ENCODE peak calls at places on chromosomes 5 and 9, in nine cellular contexts. C is heart left ventricle; X is HepG2; Z is cardiac muscle cell; M is A549; Q is CD8-positive, alpha-beta T cell; L is MM.1S; V is coronary artery; T is kidney. O is an unnamed sample.

GRCh38 chr5:142611154-142611553 is 74.7 kb downstream of the FGF1 start:
- DNase-seq in C (peak; percentile 72), X (peak; percentile 48), Z (peak; percentile 70), M (peak; percentile 68), Q (peak; percentile 52), L (peak; percentile 58), V (peak; percentile 83), T (no peak), O (peak; percentile 64)

GRCh38 chr9:18786936-18787658 is 245.9 kb downstream of the SAXO1 start:
- DNase-seq in C (no peak), X (no peak), Z (no peak), M (no peak), Q (no peak), L (no peak), V (no peak), T (no peak), O (no peak)

GRCh38 chr9:18215626-18216025 is 258.3 kb upstream of the ADAMTSL1 start:
- DNase-seq in C (no peak), X (no peak), Z (no peak), M (no peak), Q (no peak), L (no peak), V (no peak), T (no peak), O (no peak)

GRCh38 chr5:61010759-61011460 is 65.9 kb downstream of the NDUFAF2 start:
- DNase-seq in C (no peak), X (peak; percentile 8), Z (no peak), M (peak; percentile 14), Q (no peak), L (no peak), V (no peak), T (no peak), O (no peak)

GRCh38 chr5:57478826-57479225 is 3.8 kb downstream of the ACTBL2 start:
- DNase-seq in C (no peak), X (no peak), Z (no peak), M (no peak), Q (no peak), L (no peak), V (no peak), T (no peak), O (no peak)

GRCh38 chr9:112145886-112146285 is 29.2 kb downstream of the SUSD1 start:
- DNase-seq in C (no peak), X (no peak), Z (no peak), M (no peak), Q (no peak), L (no peak), V (no peak), T (no peak), O (no peak)

GRCh38 chr9:89969881-89970639 is 365.2 kb downstream of the GADD45G start:
- DNase-seq in C (no peak), X (no peak), Z (no peak), M (no peak), Q (no peak), L (no peak), V (no peak), T (no peak), O (peak; percentile 54)

GRCh38 chr5:59745422-59745863 is 148.1 kb downstream of the PDE4D start:
- DNase-seq in C (peak; percentile 28), X (no peak), Z (no peak), M (peak; percentile 38), Q (no peak), L (no peak), V (peak; percentile 81), T (no peak), O (no peak)

GRCh38 chr9:72843525-72844439 is 109.1 kb downstream of the ALDH1A1 start:
- DNase-seq in C (no peak), X (peak; percentile 74), Z (no peak), M (peak; percentile 47), Q (no peak), L (peak; percentile 56), V (no peak), T (no peak), O (no peak)

DNA sequence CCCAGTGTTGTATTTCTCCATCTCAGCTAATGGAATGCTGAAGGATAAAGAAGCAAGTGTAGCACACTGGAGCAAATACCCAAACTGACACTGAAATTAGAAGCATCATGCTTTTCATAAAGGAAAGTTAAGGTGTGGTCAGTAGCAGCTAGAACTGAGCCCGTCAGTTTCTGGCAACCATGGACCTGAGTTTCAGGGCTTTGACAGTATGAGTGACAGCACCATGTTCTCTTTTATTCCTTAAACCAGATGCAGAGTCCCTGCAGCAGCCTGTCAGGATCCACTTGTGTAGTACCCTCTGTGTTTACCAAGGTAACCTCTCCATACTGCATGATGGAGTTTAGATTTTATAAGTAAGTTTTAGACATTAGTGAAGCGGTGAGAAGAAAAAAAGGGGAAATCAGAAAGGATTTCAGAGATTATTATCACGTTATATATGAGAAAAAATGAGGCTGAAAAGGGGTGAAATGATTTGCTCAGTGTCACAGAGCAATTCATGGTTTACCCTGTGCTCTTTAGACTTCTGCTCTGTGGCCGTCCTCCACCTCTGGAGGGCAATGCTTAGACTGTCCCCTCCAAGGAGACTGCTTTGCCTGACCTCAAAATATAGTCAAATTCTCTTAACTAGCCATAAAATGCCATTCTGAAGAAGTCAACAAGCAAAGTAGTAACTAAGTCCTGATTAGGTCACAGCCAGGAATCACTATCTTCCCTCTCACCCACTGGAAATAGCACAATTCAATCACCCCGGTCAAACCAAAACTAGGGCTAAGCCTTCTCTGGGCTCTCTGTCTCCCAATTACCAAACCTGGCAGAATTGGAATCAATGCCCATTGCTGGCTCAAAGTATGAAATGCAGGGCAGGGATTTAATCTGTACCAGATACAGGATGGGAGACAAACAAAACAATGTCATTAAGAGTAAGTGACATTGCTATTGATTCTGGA is 10.5 kb upstream of the MYOT start:
- DNase-seq in C (no peak), X (no peak), Z (no peak), M (no peak), Q (no peak), L (no peak), V (no peak), T (no peak), O (no peak)
- H3K4me3 ChIP-seq in C (no peak overlapping the region), X (no peak overlapping the region), Z (no peak overlapping the region), M (no peak overlapping the region), Q (no peak overlapping the region), L (no peak overlapping the region), V (peak overlapping the region; percentile 51), T (no peak overlapping the region), O (no peak overlapping the region)

DNA sequence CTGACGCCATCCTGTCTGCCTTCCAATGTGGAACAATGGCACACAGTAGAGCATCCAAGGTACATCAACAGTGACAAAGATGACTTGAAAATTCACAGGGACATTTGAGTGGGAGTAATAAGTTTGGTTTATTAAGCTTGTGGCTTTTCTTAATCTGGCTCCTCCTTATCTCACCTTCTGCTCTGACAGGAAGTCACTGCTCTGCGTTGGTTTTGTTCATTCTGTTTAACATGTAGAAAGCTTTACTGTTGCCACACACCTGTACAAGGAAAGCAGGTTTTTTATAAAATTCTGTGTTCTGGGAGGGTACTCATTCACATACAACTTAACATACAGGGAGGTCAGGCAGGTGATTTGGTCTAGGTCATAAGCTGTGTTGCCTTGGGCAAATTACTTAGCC is 1.6 kb upstream of the GZMK start:
- DNase-seq in C (no peak), X (no peak), Z (no peak), M (no peak), Q (no peak), L (no peak), V (no peak), T (no peak), O (no peak)
- H3K27ac ChIP-seq in C (no peak overlapping the region), X (no peak overlapping the region), Z (no peak overlapping the region), M (no peak overlapping the region), Q (no peak overlapping the region), L (no peak overlapping the region), V (no peak overlapping the region), T (no peak overlapping the region), O (no peak overlapping the region)

GRCh38 chr9:124263800-124264426 is 6.2 kb downstream of the NEK6 start:
- DNase-seq in C (no peak), X (peak; percentile 65), Z (no peak), M (no peak), Q (no peak), L (no peak), V (no peak), T (no peak), O (no peak)

GRCh38 chr9:124263158-124263557 is 5.4 kb downstream of the NEK6 start:
- DNase-seq in C (no peak), X (no peak), Z (no peak), M (no peak), Q (no peak), L (no peak), V (no peak), T (no peak), O (no peak)

GRCh38 chr9:124261787-124262595 is 4.2 kb downstream of the NEK6 start:
- DNase-seq in C (no peak), X (no peak), Z (no peak), M (no peak), Q (no peak), L (no peak), V (no peak), T (no peak), O (no peak)

GRCh38 chr9:124260769-124261603 is 3.2 kb downstream of the NEK6 start:
- DNase-seq in C (no peak), X (peak; percentile 61), Z (no peak), M (peak; percentile 67), Q (no peak), L (no peak), V (no peak), T (peak; percentile 63), O (no peak)

DNA sequence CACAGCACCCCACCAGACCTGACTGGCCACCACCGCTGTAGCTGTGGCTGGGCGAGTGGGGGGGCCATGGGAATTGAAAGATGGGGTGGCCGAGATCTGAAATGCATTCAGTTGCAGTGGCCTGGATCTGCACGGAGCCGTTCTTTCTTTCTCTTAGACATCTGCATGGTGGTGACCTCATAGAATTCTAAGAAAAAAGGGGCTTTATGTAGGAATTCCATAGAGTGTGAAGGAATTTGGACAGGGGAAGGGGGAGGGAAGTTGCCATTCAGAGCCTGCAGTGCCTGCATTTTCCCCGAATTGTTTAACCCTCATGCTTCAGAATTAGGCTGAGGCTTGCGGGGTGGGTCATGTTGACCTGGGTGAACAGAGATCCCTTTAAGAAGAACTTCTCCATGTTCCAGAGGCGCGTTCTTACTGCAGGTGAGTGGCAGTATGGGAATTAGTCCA is 4.9 kb downstream of the NEK6 start:
- DNase-seq in C (no peak), X (no peak), Z (no peak), M (no peak), Q (no peak), L (no peak), V (no peak), T (no peak), O (no peak)
- H3K4me3 ChIP-seq in C (no peak overlapping the region), X (no peak overlapping the region), Z (no peak overlapping the region), M (no peak overlapping the region), Q (no peak overlapping the region), L (no peak overlapping the region), V (peak overlapping the region; percentile 47), T (no peak overlapping the region), O (peak overlapping the region; percentile 31)

GRCh38 chr5:164934561-164934960 is 1429.1 kb downstream of the MAT2B start:
- DNase-seq in C (no peak), X (no peak), Z (no peak), M (no peak), Q (no peak), L (no peak), V (no peak), T (no peak), O (no peak)

DNA sequence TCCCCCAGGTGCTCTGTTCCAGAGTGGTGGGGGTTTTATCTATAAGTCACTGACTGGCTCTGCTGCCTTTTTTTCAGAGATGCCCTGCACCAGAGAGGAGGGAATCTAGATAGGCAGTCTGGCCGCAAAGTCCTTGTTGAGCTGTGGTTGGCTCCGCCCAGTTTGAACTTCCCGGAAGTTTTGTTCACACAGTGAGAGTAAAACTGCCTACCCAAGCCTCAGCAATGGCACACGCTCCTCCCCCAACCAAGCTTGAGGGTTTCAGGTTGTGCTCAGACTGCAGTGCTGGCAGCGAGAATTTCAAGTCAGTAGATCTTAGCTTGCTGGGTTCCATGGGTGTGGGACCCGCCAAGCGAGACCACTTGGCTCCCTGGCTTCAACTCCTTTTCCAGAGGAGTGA is 1428.6 kb downstream of the MAT2B start:
- DNase-seq in C (no peak), X (no peak), Z (no peak), M (no peak), Q (no peak), L (peak; percentile 96), V (no peak), T (no peak), O (no peak)
- H3K27ac ChIP-seq in C (no peak overlapping the region), X (no peak overlapping the region), Z (no peak overlapping the region), M (no peak overlapping the region), Q (no peak overlapping the region), L (peak overlapping the region; percentile 28), V (no peak overlapping the region), T (no peak overlapping the region), O (no peak overlapping the region)